ENCODE peak calls at places on chromosomes 11 and 22, in eight cellular contexts. T is adipocyte; R is stimulated activated CD4-positive, alpha-beta T cell treated with anti-CD3 and anti-CD28 coated beads, Interleukin-15, amount 100 ng/mL, for 1 hour; P is Calu3; L is fibroblast of pulmonary artery; I is CD8-positive, alpha-beta T cell; A is CD4-positive, alpha-beta memory T cell; M is HT-29. B is an unnamed sample.

GRCh38 chr11:70176940-70177689 is 26.0 kb upstream of the FADD start:
- DNase-seq in M (peak), L (no peak), R (no peak), I (peak), T (peak), A (peak), P (peak), B (no peak)

GRCh38 chr11:60305906-60306619 is 21.0 kb upstream of the MS4A6E start:
- DNase-seq in L (peak), P (no peak), R (no peak), I (no peak), M (no peak), A (no peak), T (no peak), B (no peak)

GRCh38 chr22:43297246-43298061 is 45.7 kb downstream of the SCUBE1 start:
- DNase-seq in R (no peak), T (no peak), P (no peak), A (no peak), M (no peak), L (no peak), I (no peak), B (no peak)

GRCh38 chr22:29199702-29200400 is 5.8 kb upstream of the EMID1 start:
- DNase-seq in L (no peak), T (no peak), I (no peak), M (no peak), R (no peak), P (no peak), A (no peak), B (no peak)

GRCh38 chr11:13348305-13348704 is 70.7 kb downstream of the BMAL1 start:
- DNase-seq in P (no peak), R (no peak), M (no peak), I (no peak), L (no peak), T (no peak), A (no peak), B (no peak)

GRCh38 chr11:4825132-4825531 is 4.0 kb downstream of the OR51F2 start:
- DNase-seq in L (no peak), T (no peak), P (no peak), M (no peak), A (no peak), I (no peak), R (no peak), B (no peak)

GRCh38 chr11:46120361-46120710 is 918 bp downstream of the PHF21A start:
- DNase-seq in A (no peak), R (no peak), L (no peak), I (peak), T (peak), P (no peak), M (no peak), B (no peak)

GRCh38 chr11:69521461-69521860 is 40.0 kb downstream of the LINC01488 start:
- DNase-seq in A (no peak), I (no peak), L (no peak), R (no peak), P (no peak), T (no peak), M (no peak), B (no peak)

GRCh38 chr22:25690798-25691197 is 51.2 kb upstream of the MYO18B start:
- DNase-seq in T (no peak), P (no peak), I (no peak), M (no peak), A (no peak), R (no peak), L (no peak), B (no peak)

GRCh38 chr11:73800407-73800806 is 12.7 kb downstream of the MRPL48 start:
- DNase-seq in L (no peak), A (no peak), P (no peak), M (no peak), R (no peak), T (no peak), I (no peak), B (no peak)

GRCh38 chr11:65489061-65489705 is 9.7 kb upstream of the MALAT1 start:
- DNase-seq in P (no peak), T (peak), L (peak), A (no peak), M (peak), I (no peak), R (no peak), B (peak)

GRCh38 chr11:110529043-110529442 is 99.3 kb downstream of the FDX1 start:
- DNase-seq in I (no peak), L (peak), A (no peak), T (no peak), R (no peak), P (peak), M (peak), B (no peak)

GRCh38 chr11:46333129-46333947 is 13.9 kb upstream of the DGKZ start:
- DNase-seq in T (peak), M (no peak), I (peak), P (no peak), L (no peak), R (no peak), A (peak), B (no peak)

GRCh38 chr11:129331871-129332274 is 43.8 kb upstream of the BARX2 start:
- DNase-seq in R (peak), M (peak), T (peak), P (peak), L (peak), A (peak), I (peak), B (peak)

GRCh38 chr11:1546536-1547466 is 25.3 kb downstream of the DUSP8 start:
- DNase-seq in P (peak), I (peak), T (peak), A (peak), L (peak), R (no peak), M (peak), B (no peak)

GRCh38 chr11:18105086-18105801 is 638 bp downstream of the SAAL1 start:
- DNase-seq in P (no peak), M (no peak), A (peak), I (no peak), L (no peak), R (no peak), T (peak), B (no peak)

GRCh38 chr11:15568440-15568839 is 453.7 kb downstream of the INSC start:
- DNase-seq in T (no peak), A (no peak), I (no peak), P (no peak), M (no peak), R (no peak), L (no peak), B (no peak)

GRCh38 chr11:131877246-131877645 is 506.8 kb downstream of the NTM start:
- DNase-seq in L (no peak), R (no peak), A (no peak), T (no peak), I (no peak), M (no peak), P (no peak), B (no peak)

GRCh38 chr11:109583996-109584395 is 162.0 kb downstream of the C11orf87 start:
- DNase-seq in R (no peak), L (no peak), I (no peak), M (no peak), T (no peak), P (no peak), A (no peak), B (no peak)

GRCh38 chr11:8832571-8833260 is 78.3 kb upstream of the AKIP1 start:
- DNase-seq in M (no peak), A (no peak), L (peak), T (peak), P (peak), R (no peak), I (no peak), B (no peak)

GRCh38 chr11:72577271-72577681 is 96.9 kb downstream of the PDE2A start:
- DNase-seq in A (no peak), T (no peak), R (no peak), L (no peak), P (no peak), I (no peak), M (no peak), B (no peak)

GRCh38 chr22:32809786-32810185 is 8.3 kb downstream of the TIMP3 start:
- DNase-seq in I (no peak), L (no peak), T (no peak), P (no peak), M (no peak), R (no peak), A (no peak), B (no peak)

GRCh38 chr11:75145196-75145971 is 5.5 kb upstream of the SLCO2B1 start:
- DNase-seq in I (no peak), R (no peak), A (no peak), P (no peak), M (no peak), T (no peak), L (no peak), B (no peak)

GRCh38 chr22:50473855-50474671 is 772 bp downstream of the SBF1 start:
- DNase-seq in M (no peak), L (peak), A (peak), P (peak), I (peak), R (no peak), T (peak), B (no peak)

GRCh38 chr11:77590194-77590591 is 440 bp downstream of the AQP11 start:
- DNase-seq in P (peak), A (peak), T (peak), R (no peak), L (peak), M (peak), I (peak), B (peak)

GRCh38 chr11:10561043-10561818 is 7.2 kb downstream of the LYVE1 start:
- DNase-seq in T (no peak), M (peak), P (peak), R (no peak), L (no peak), A (no peak), I (no peak), B (no peak)

GRCh38 chr11:69064394-69064957 is 15.7 kb downstream of the TPCN2 start:
- DNase-seq in L (no peak), T (no peak), P (no peak), M (no peak), A (no peak), R (no peak), I (no peak), B (no peak)

GRCh38 chr22:44758354-44758969 is 6.1 kb downstream of the ARHGAP8 start:
- DNase-seq in R (no peak), T (peak), P (no peak), L (peak), M (no peak), A (no peak), I (no peak), B (no peak)